ENCODE peak calls at places on chromosomes 13 and 19, in six cellular contexts. One of them, this sample, is unnamed. For H3K36me3, the result is how much of the 10 kb centered on the place peaks cover.

GRCh38 chr19:56066152-56067023 is 54.7 kb downstream of the ZNF787 start:
- DNase-seq in uterus: peak
- DNase-seq in upper lobe of left lung: peak
- DNase-seq in breast epithelium: peak
- DNase-seq in IMR-90: peak
- DNase-seq in esophagus muscularis mucosa: no peak
- DNase-seq in this sample: peak

GRCh38 chr13:35714096-35714495 is 237.6 kb upstream of the MAB21L1 start:
- DNase-seq in uterus: no peak
- DNase-seq in upper lobe of left lung: no peak
- DNase-seq in breast epithelium: no peak
- DNase-seq in IMR-90: no peak
- DNase-seq in esophagus muscularis mucosa: no peak
- DNase-seq in this sample: no peak

GRCh38 chr19:10299545-10300458 is 9.8 kb downstream of the ZGLP1 start:
- DNase-seq in uterus: no peak
- DNase-seq in upper lobe of left lung: no peak
- DNase-seq in breast epithelium: no peak
- DNase-seq in IMR-90: no peak
- DNase-seq in esophagus muscularis mucosa: no peak
- DNase-seq in this sample: no peak

GRCh38 chr13:49098771-49099512 is 121.2 kb upstream of the MLNR start:
- DNase-seq in uterus: no peak
- DNase-seq in upper lobe of left lung: no peak
- DNase-seq in breast epithelium: no peak
- DNase-seq in IMR-90: no peak
- DNase-seq in esophagus muscularis mucosa: no peak
- DNase-seq in this sample: no peak

GRCh38 chr13:107025991-107026390 is 458.1 kb upstream of the ARGLU1 start:
- DNase-seq in uterus: peak
- DNase-seq in upper lobe of left lung: no peak
- DNase-seq in breast epithelium: peak
- DNase-seq in IMR-90: peak
- DNase-seq in esophagus muscularis mucosa: no peak
- DNase-seq in this sample: no peak

GRCh38 chr19:44718441-44719261 is 19.7 kb downstream of the CEACAM16 start:
- DNase-seq in uterus: peak
- DNase-seq in upper lobe of left lung: peak
- DNase-seq in breast epithelium: peak
- DNase-seq in IMR-90: peak
- DNase-seq in esophagus muscularis mucosa: no peak
- DNase-seq in this sample: peak

GRCh38 chr13:76383671-76384461 is 502.3 kb downstream of the KCTD12 start:
- DNase-seq in uterus: no peak
- DNase-seq in upper lobe of left lung: no peak
- DNase-seq in breast epithelium: no peak
- DNase-seq in IMR-90: peak
- DNase-seq in esophagus muscularis mucosa: no peak
- DNase-seq in this sample: no peak

GRCh38 chr19:32619051-32619685 is 38.2 kb downstream of the PDCD5 start:
- DNase-seq in uterus: no peak
- DNase-seq in upper lobe of left lung: peak
- DNase-seq in breast epithelium: no peak
- DNase-seq in IMR-90: no peak
- DNase-seq in esophagus muscularis mucosa: no peak
- DNase-seq in this sample: no peak

GRCh38 chr19:4186087-4186993 is 3.9 kb downstream of the ANKRD24 start:
- DNase-seq in uterus: peak
- DNase-seq in upper lobe of left lung: no peak
- DNase-seq in breast epithelium: peak
- DNase-seq in IMR-90: peak
- DNase-seq in esophagus muscularis mucosa: no peak
- DNase-seq in this sample: peak

GRCh38 chr13:75197803-75198202 is 284.2 kb downstream of the TBC1D4 start:
- DNase-seq in uterus: no peak
- DNase-seq in upper lobe of left lung: no peak
- DNase-seq in breast epithelium: no peak
- DNase-seq in IMR-90: no peak
- DNase-seq in esophagus muscularis mucosa: no peak
- DNase-seq in this sample: no peak

GRCh38 chr13:24270639-24271131 is 38.7 kb upstream of the C1QTNF9 start:
- DNase-seq in uterus: peak
- DNase-seq in upper lobe of left lung: no peak
- DNase-seq in breast epithelium: no peak
- DNase-seq in IMR-90: peak
- DNase-seq in esophagus muscularis mucosa: no peak
- DNase-seq in this sample: peak

GRCh38 chr13:79548886-79549285 is 67.9 kb downstream of the NDFIP2 start:
- DNase-seq in uterus: no peak
- DNase-seq in upper lobe of left lung: no peak
- DNase-seq in breast epithelium: no peak
- DNase-seq in IMR-90: peak
- DNase-seq in esophagus muscularis mucosa: no peak
- DNase-seq in this sample: no peak

GRCh38 chr19:4369109-4369887 is 25.9 kb downstream of the MPND start:
- DNase-seq in uterus: no peak
- DNase-seq in upper lobe of left lung: peak
- DNase-seq in breast epithelium: peak
- DNase-seq in IMR-90: no peak
- DNase-seq in esophagus muscularis mucosa: no peak
- DNase-seq in this sample: peak

GRCh38 chr13:80436571-80437169 is 95.7 kb upstream of the SPRY2 start:
- DNase-seq in uterus: peak
- DNase-seq in upper lobe of left lung: no peak
- DNase-seq in breast epithelium: no peak
- DNase-seq in IMR-90: no peak
- DNase-seq in esophagus muscularis mucosa: no peak
- DNase-seq in this sample: no peak

GRCh38 chr19:1252221-1252817 is 3.9 kb downstream of the MIDN start:
- DNase-seq in uterus: peak
- DNase-seq in upper lobe of left lung: peak
- DNase-seq in breast epithelium: peak
- DNase-seq in IMR-90: peak
- DNase-seq in esophagus muscularis mucosa: peak
- DNase-seq in this sample: peak

GRCh38 chr19:5967994-5968430 is 9.9 kb downstream of the RANBP3 start:
- DNase-seq in uterus: peak
- DNase-seq in upper lobe of left lung: no peak
- DNase-seq in breast epithelium: no peak
- DNase-seq in IMR-90: peak
- DNase-seq in esophagus muscularis mucosa: no peak
- DNase-seq in this sample: no peak

GRCh38 chr13:60591348-60591747 is 194.3 kb downstream of the TDRD3 start:
- DNase-seq in uterus: no peak
- DNase-seq in upper lobe of left lung: no peak
- DNase-seq in breast epithelium: no peak
- DNase-seq in IMR-90: peak
- DNase-seq in esophagus muscularis mucosa: no peak
- DNase-seq in this sample: no peak

GRCh38 chr19:38849746-38850230 is at the start of gene HNRNPL:
- DNase-seq in uterus: no peak
- DNase-seq in upper lobe of left lung: peak
- DNase-seq in breast epithelium: peak
- DNase-seq in IMR-90: no peak
- DNase-seq in esophagus muscularis mucosa: no peak
- DNase-seq in this sample: no peak

GRCh38 chr19:30371157-30371845 is 883 bp upstream of the ZNF536 start:
- DNase-seq in uterus: no peak
- DNase-seq in upper lobe of left lung: no peak
- DNase-seq in breast epithelium: no peak
- DNase-seq in IMR-90: no peak
- DNase-seq in esophagus muscularis mucosa: no peak
- DNase-seq in this sample: no peak

GRCh38 chr13:27621366-27622101 is at the start of gene POLR1D:
- DNase-seq in uterus: peak
- DNase-seq in upper lobe of left lung: peak
- DNase-seq in breast epithelium: peak
- DNase-seq in IMR-90: peak
- DNase-seq in esophagus muscularis mucosa: no peak
- DNase-seq in this sample: peak

GRCh38 chr13:87259479-87260083 is 411.6 kb upstream of the SLITRK5 start:
- DNase-seq in uterus: no peak
- DNase-seq in upper lobe of left lung: no peak
- DNase-seq in breast epithelium: no peak
- DNase-seq in IMR-90: no peak
- DNase-seq in esophagus muscularis mucosa: no peak
- DNase-seq in this sample: no peak

GRCh38 chr19:54255105-54255775 is 1.8 kb downstream of the LILRB5 start:
- DNase-seq in uterus: no peak
- DNase-seq in upper lobe of left lung: no peak
- DNase-seq in breast epithelium: no peak
- DNase-seq in IMR-90: no peak
- DNase-seq in esophagus muscularis mucosa: no peak
- DNase-seq in this sample: no peak

GRCh38 chr13:36998624-36999041 is 507 bp downstream of the ALG5 start:
- DNase-seq in uterus: peak
- DNase-seq in upper lobe of left lung: peak
- DNase-seq in breast epithelium: no peak
- DNase-seq in IMR-90: no peak
- DNase-seq in esophagus muscularis mucosa: no peak
- DNase-seq in this sample: peak

GRCh38 chr13:78599911-78600310 is 3.4 kb downstream of the POU4F1 start:
- DNase-seq in uterus: no peak
- DNase-seq in upper lobe of left lung: no peak
- DNase-seq in breast epithelium: no peak
- DNase-seq in IMR-90: no peak
- DNase-seq in esophagus muscularis mucosa: no peak
- DNase-seq in this sample: no peak

GRCh38 chr13:60986301-60986700 is 429.3 kb downstream of the PCDH20 start:
- DNase-seq in uterus: no peak
- DNase-seq in upper lobe of left lung: no peak
- DNase-seq in breast epithelium: no peak
- DNase-seq in IMR-90: no peak
- DNase-seq in esophagus muscularis mucosa: no peak
- DNase-seq in this sample: no peak

GRCh38 chr19:7917292-7918061 is 2.7 kb upstream of the SNAPC2 start:
- DNase-seq in uterus: peak
- DNase-seq in upper lobe of left lung: peak
- DNase-seq in breast epithelium: no peak
- DNase-seq in IMR-90: peak
- DNase-seq in esophagus muscularis mucosa: no peak
- DNase-seq in this sample: peak

GRCh38 chr13:59458908-59459579 is 704.7 kb downstream of the DIAPH3 start:
- DNase-seq in uterus: peak
- DNase-seq in upper lobe of left lung: no peak
- DNase-seq in breast epithelium: no peak
- DNase-seq in IMR-90: peak
- DNase-seq in esophagus muscularis mucosa: no peak
- DNase-seq in this sample: no peak

DNA sequence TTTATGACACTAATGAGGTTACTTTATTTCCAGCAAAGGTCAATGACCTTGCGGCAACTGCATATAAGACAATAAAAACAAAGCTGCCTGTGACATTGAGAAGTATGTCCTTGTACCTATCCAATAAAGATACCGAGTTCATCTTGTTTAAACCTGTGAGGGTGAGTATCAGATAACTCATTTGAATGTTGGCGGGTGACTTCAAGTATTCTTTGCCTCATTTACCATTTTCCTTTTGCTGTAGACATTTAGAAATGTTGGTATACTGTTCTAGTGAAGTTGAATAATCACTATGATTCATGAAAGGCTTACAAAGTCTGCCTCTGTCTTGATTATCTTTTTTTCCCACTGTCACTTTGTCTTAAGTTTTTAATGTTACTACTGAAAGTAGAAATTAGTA is 65.0 kb downstream of the COG3 start:
- DNase-seq in uterus: no peak
- DNase-seq in upper lobe of left lung: no peak
- DNase-seq in breast epithelium: no peak
- DNase-seq in IMR-90: no peak
- DNase-seq in esophagus muscularis mucosa: no peak
- DNase-seq in this sample: no peak
- H3K36me3 ChIP-seq in uterus: under half
- H3K36me3 ChIP-seq in upper lobe of left lung: under half
- H3K36me3 ChIP-seq in breast epithelium: under half
- H3K36me3 ChIP-seq in IMR-90: under half
- H3K36me3 ChIP-seq in esophagus muscularis mucosa: under half
- H3K36me3 ChIP-seq in this sample: half or more

GRCh38 chr19:18717601-18718000 is 34.1 kb downstream of the CRTC1 start:
- DNase-seq in uterus: no peak
- DNase-seq in upper lobe of left lung: peak
- DNase-seq in breast epithelium: no peak
- DNase-seq in IMR-90: no peak
- DNase-seq in esophagus muscularis mucosa: no peak
- DNase-seq in this sample: no peak
- TF ChIP-seq POLR2A in uterus: no peak
- TF ChIP-seq POLR2A in upper lobe of left lung: no peak
- TF ChIP-seq POLR2A in breast epithelium: no peak
- TF ChIP-seq POLR2A in IMR-90: no peak
- TF ChIP-seq POLR2A in esophagus muscularis mucosa: no peak
- TF ChIP-seq POLR2A in this sample: no peak

GRCh38 chr13:102298051-102298450 is 103.8 kb downstream of the FGF14 start:
- DNase-seq in uterus: no peak
- DNase-seq in upper lobe of left lung: no peak
- DNase-seq in breast epithelium: no peak
- DNase-seq in IMR-90: no peak
- DNase-seq in esophagus muscularis mucosa: no peak
- DNase-seq in this sample: no peak

GRCh38 chr13:102294407-102295018 is 107.3 kb downstream of the FGF14 start:
- DNase-seq in uterus: no peak
- DNase-seq in upper lobe of left lung: no peak
- DNase-seq in breast epithelium: no peak
- DNase-seq in IMR-90: no peak
- DNase-seq in esophagus muscularis mucosa: no peak
- DNase-seq in this sample: no peak

GRCh38 chr13:102293723-102294122 is 108.1 kb downstream of the FGF14 start:
- DNase-seq in uterus: no peak
- DNase-seq in upper lobe of left lung: no peak
- DNase-seq in breast epithelium: no peak
- DNase-seq in IMR-90: no peak
- DNase-seq in esophagus muscularis mucosa: no peak
- DNase-seq in this sample: no peak

GRCh38 chr13:102291587-102292218 is 110.1 kb downstream of the FGF14 start:
- DNase-seq in uterus: no peak
- DNase-seq in upper lobe of left lung: no peak
- DNase-seq in breast epithelium: no peak
- DNase-seq in IMR-90: peak
- DNase-seq in esophagus muscularis mucosa: no peak
- DNase-seq in this sample: no peak

GRCh38 chr13:102295316-102296048 is 106.4 kb downstream of the FGF14 start:
- DNase-seq in uterus: peak
- DNase-seq in upper lobe of left lung: no peak
- DNase-seq in breast epithelium: no peak
- DNase-seq in IMR-90: peak
- DNase-seq in esophagus muscularis mucosa: no peak
- DNase-seq in this sample: no peak
- H3K36me3 ChIP-seq in uterus: under half
- H3K36me3 ChIP-seq in upper lobe of left lung: under half
- H3K36me3 ChIP-seq in breast epithelium: under half
- H3K36me3 ChIP-seq in IMR-90: under half
- H3K36me3 ChIP-seq in esophagus muscularis mucosa: under half
- H3K36me3 ChIP-seq in this sample: under half

DNA sequence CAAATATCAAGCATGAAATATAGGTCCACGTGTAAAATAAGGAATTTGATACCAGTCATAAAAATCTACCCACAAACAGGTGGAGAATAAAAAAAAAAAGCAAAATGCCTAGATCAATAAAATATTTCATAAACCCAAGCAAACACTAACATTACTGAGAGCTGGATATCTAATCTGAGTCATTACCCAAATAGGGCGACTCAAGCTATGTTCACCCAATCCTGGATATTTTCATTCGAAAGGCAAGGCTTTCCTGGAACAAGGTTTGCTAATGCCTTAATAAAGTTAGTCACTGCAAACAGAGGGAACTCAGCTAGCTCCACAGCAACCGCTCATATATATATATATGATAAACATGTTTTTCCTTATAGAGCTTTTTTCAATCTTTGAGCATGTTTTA is 33.5 kb upstream of the TM9SF2 start:
- DNase-seq in uterus: no peak
- DNase-seq in upper lobe of left lung: no peak
- DNase-seq in breast epithelium: no peak
- DNase-seq in IMR-90: peak
- DNase-seq in esophagus muscularis mucosa: no peak
- DNase-seq in this sample: no peak
- TF ChIP-seq POLR2A in uterus: no peak
- TF ChIP-seq POLR2A in upper lobe of left lung: no peak
- TF ChIP-seq POLR2A in breast epithelium: no peak
- TF ChIP-seq POLR2A in IMR-90: no peak
- TF ChIP-seq POLR2A in esophagus muscularis mucosa: no peak
- TF ChIP-seq POLR2A in this sample: no peak

This sample was measured in Peyer's patch.